ENCODE peak calls at places on chromosomes 7 and 10, in six cellular contexts. X, R, D, Q, U and T are unnamed samples.

GRCh38 chr7:1457949-1458675 is 1.2 kb downstream of the MICALL2 start:
- DNase-seq in Q (no peak), R (no peak), X (no peak), U (no peak), D (no peak), T (no peak)

GRCh38 chr10:78178940-78179339 is 145.3 kb downstream of the RPS24 start:
- DNase-seq in Q (peak), D (no peak), U (no peak), R (no peak), X (no peak), T (no peak)

GRCh38 chr7:42097756-42098155 is 139.3 kb downstream of the GLI3 start:
- DNase-seq in D (no peak), X (no peak), Q (no peak), U (no peak), R (no peak), T (no peak)

GRCh38 chr7:71237945-71238344 is 106.0 kb downstream of the GALNT17 start:
- DNase-seq in U (no peak), Q (peak), D (peak), R (peak), X (no peak), T (no peak)

GRCh38 chr10:100519321-100520051 is at the start of gene SEC31B:
- DNase-seq in X (no peak), U (no peak), D (peak), Q (peak), R (peak), T (peak)

GRCh38 chr10:45398595-45398994 is 24.6 kb downstream of the ALOX5 start:
- DNase-seq in Q (no peak), D (no peak), X (no peak), U (no peak), R (no peak), T (no peak)

GRCh38 chr7:7002416-7003062 is 176.5 kb upstream of the CCZ1B start:
- DNase-seq in R (no peak), Q (no peak), D (no peak), X (no peak), U (no peak), T (no peak)

GRCh38 chr7:103902917-103903316 is 86.5 kb downstream of the RELN start:
- DNase-seq in D (no peak), R (no peak), Q (no peak), U (no peak), X (no peak), T (no peak)

GRCh38 chr7:28848906-28849305 is 109.2 kb downstream of the TRIL start:
- DNase-seq in R (no peak), D (no peak), U (no peak), Q (no peak), X (no peak), T (no peak)

GRCh38 chr7:47392241-47392759 is 189.6 kb downstream of the TNS3 start:
- DNase-seq in U (no peak), Q (peak), D (peak), R (peak), X (no peak), T (peak)

GRCh38 chr10:74875966-74876365 is 49.6 kb downstream of the KAT6B start:
- DNase-seq in X (no peak), R (no peak), D (no peak), U (no peak), Q (no peak), T (no peak)